ENCODE peak calls at places on chromosomes 6 and 20, in six cellular contexts. One of them, this sample, is unnamed.

GRCh38 chr6:73002588-73002987 is 222.7 kb downstream of the KHDC1L start:
- DNase-seq in effector memory CD8-positive, alpha-beta T cell: no peak
- DNase-seq in activated gamma-delta T cell treated with Interleukin-2 at 50 U/mL for 16 hours: no peak
- DNase-seq in activated effector memory CD4-positive, alpha-beta T cell treated with anti-CD3 and anti-CD28 coated beads, Interleukin-2, amount 50 U/mL, for 16 hours: no peak
- DNase-seq in stimulated activated CD4-positive, alpha-beta T cell treated with anti-CD3 and anti-CD28 coated beads, Interleukin-4, amount 100 ng/mL, for 24 hours: no peak
- DNase-seq in NCI-H1105 treated with DMSO at 0.1 percent for 48 hours: no peak
- DNase-seq in this sample: no peak

GRCh38 chr20:61818746-61819483 is 246.8 kb downstream of the TAF4 start:
- DNase-seq in activated gamma-delta T cell treated with Interleukin-2 at 50 U/mL for 16 hours: no peak
- DNase-seq in activated effector memory CD4-positive, alpha-beta T cell treated with anti-CD3 and anti-CD28 coated beads, Interleukin-2, amount 50 U/mL, for 16 hours: no peak
- DNase-seq in effector memory CD8-positive, alpha-beta T cell: no peak
- DNase-seq in NCI-H1105 treated with DMSO at 0.1 percent for 48 hours: no peak
- DNase-seq in stimulated activated CD4-positive, alpha-beta T cell treated with anti-CD3 and anti-CD28 coated beads, Interleukin-4, amount 100 ng/mL, for 24 hours: no peak
- DNase-seq in this sample: no peak

GRCh38 chr6:10555625-10556309 is 34.6 kb downstream of the GCNT2 start:
- DNase-seq in activated gamma-delta T cell treated with Interleukin-2 at 50 U/mL for 16 hours: no peak
- DNase-seq in activated effector memory CD4-positive, alpha-beta T cell treated with anti-CD3 and anti-CD28 coated beads, Interleukin-2, amount 50 U/mL, for 16 hours: no peak
- DNase-seq in effector memory CD8-positive, alpha-beta T cell: no peak
- DNase-seq in NCI-H1105 treated with DMSO at 0.1 percent for 48 hours: peak; percentile 89
- DNase-seq in stimulated activated CD4-positive, alpha-beta T cell treated with anti-CD3 and anti-CD28 coated beads, Interleukin-4, amount 100 ng/mL, for 24 hours: no peak
- DNase-seq in this sample: peak; percentile 81

GRCh38 chr6:28841290-28841689 is 82.5 kb downstream of the TRIM27 start:
- DNase-seq in NCI-H1105 treated with DMSO at 0.1 percent for 48 hours: no peak
- DNase-seq in effector memory CD8-positive, alpha-beta T cell: no peak
- DNase-seq in activated effector memory CD4-positive, alpha-beta T cell treated with anti-CD3 and anti-CD28 coated beads, Interleukin-2, amount 50 U/mL, for 16 hours: no peak
- DNase-seq in activated gamma-delta T cell treated with Interleukin-2 at 50 U/mL for 16 hours: no peak
- DNase-seq in stimulated activated CD4-positive, alpha-beta T cell treated with anti-CD3 and anti-CD28 coated beads, Interleukin-4, amount 100 ng/mL, for 24 hours: no peak
- DNase-seq in this sample: no peak

GRCh38 chr6:46637145-46637544 is 15.5 kb downstream of the CYP39A1 start:
- DNase-seq in activated gamma-delta T cell treated with Interleukin-2 at 50 U/mL for 16 hours: no peak
- DNase-seq in NCI-H1105 treated with DMSO at 0.1 percent for 48 hours: no peak
- DNase-seq in stimulated activated CD4-positive, alpha-beta T cell treated with anti-CD3 and anti-CD28 coated beads, Interleukin-4, amount 100 ng/mL, for 24 hours: no peak
- DNase-seq in effector memory CD8-positive, alpha-beta T cell: no peak
- DNase-seq in activated effector memory CD4-positive, alpha-beta T cell treated with anti-CD3 and anti-CD28 coated beads, Interleukin-2, amount 50 U/mL, for 16 hours: no peak
- DNase-seq in this sample: no peak

GRCh38 chr6:116280960-116281316 is 1.2 kb upstream of the TSPYL1 start:
- DNase-seq in NCI-H1105 treated with DMSO at 0.1 percent for 48 hours: no peak
- DNase-seq in effector memory CD8-positive, alpha-beta T cell: no peak
- DNase-seq in activated gamma-delta T cell treated with Interleukin-2 at 50 U/mL for 16 hours: no peak
- DNase-seq in stimulated activated CD4-positive, alpha-beta T cell treated with anti-CD3 and anti-CD28 coated beads, Interleukin-4, amount 100 ng/mL, for 24 hours: no peak
- DNase-seq in activated effector memory CD4-positive, alpha-beta T cell treated with anti-CD3 and anti-CD28 coated beads, Interleukin-2, amount 50 U/mL, for 16 hours: no peak
- DNase-seq in this sample: no peak

GRCh38 chr6:2412731-2413130 is 167.3 kb upstream of the GMDS start:
- DNase-seq in stimulated activated CD4-positive, alpha-beta T cell treated with anti-CD3 and anti-CD28 coated beads, Interleukin-4, amount 100 ng/mL, for 24 hours: no peak
- DNase-seq in NCI-H1105 treated with DMSO at 0.1 percent for 48 hours: no peak
- DNase-seq in activated effector memory CD4-positive, alpha-beta T cell treated with anti-CD3 and anti-CD28 coated beads, Interleukin-2, amount 50 U/mL, for 16 hours: no peak
- DNase-seq in activated gamma-delta T cell treated with Interleukin-2 at 50 U/mL for 16 hours: no peak
- DNase-seq in effector memory CD8-positive, alpha-beta T cell: no peak
- DNase-seq in this sample: no peak

GRCh38 chr20:44600301-44600700 is 17.9 kb downstream of the PKIG start:
- DNase-seq in activated gamma-delta T cell treated with Interleukin-2 at 50 U/mL for 16 hours: no peak
- DNase-seq in activated effector memory CD4-positive, alpha-beta T cell treated with anti-CD3 and anti-CD28 coated beads, Interleukin-2, amount 50 U/mL, for 16 hours: no peak
- DNase-seq in NCI-H1105 treated with DMSO at 0.1 percent for 48 hours: no peak
- DNase-seq in effector memory CD8-positive, alpha-beta T cell: no peak
- DNase-seq in stimulated activated CD4-positive, alpha-beta T cell treated with anti-CD3 and anti-CD28 coated beads, Interleukin-4, amount 100 ng/mL, for 24 hours: no peak
- DNase-seq in this sample: no peak

GRCh38 chr20:650954-651353 is 2.0 kb downstream of the SRXN1 start:
- DNase-seq in activated gamma-delta T cell treated with Interleukin-2 at 50 U/mL for 16 hours: no peak
- DNase-seq in effector memory CD8-positive, alpha-beta T cell: no peak
- DNase-seq in stimulated activated CD4-positive, alpha-beta T cell treated with anti-CD3 and anti-CD28 coated beads, Interleukin-4, amount 100 ng/mL, for 24 hours: no peak
- DNase-seq in NCI-H1105 treated with DMSO at 0.1 percent for 48 hours: no peak
- DNase-seq in activated effector memory CD4-positive, alpha-beta T cell treated with anti-CD3 and anti-CD28 coated beads, Interleukin-2, amount 50 U/mL, for 16 hours: no peak
- DNase-seq in this sample: no peak

GRCh38 chr6:170371588-170371987 is 65.0 kb downstream of the FAM120B start:
- DNase-seq in effector memory CD8-positive, alpha-beta T cell: no peak
- DNase-seq in NCI-H1105 treated with DMSO at 0.1 percent for 48 hours: no peak
- DNase-seq in activated effector memory CD4-positive, alpha-beta T cell treated with anti-CD3 and anti-CD28 coated beads, Interleukin-2, amount 50 U/mL, for 16 hours: no peak
- DNase-seq in stimulated activated CD4-positive, alpha-beta T cell treated with anti-CD3 and anti-CD28 coated beads, Interleukin-4, amount 100 ng/mL, for 24 hours: no peak
- DNase-seq in activated gamma-delta T cell treated with Interleukin-2 at 50 U/mL for 16 hours: no peak
- DNase-seq in this sample: no peak

GRCh38 chr6:148682990-148683389 is 63.8 kb upstream of the UST start:
- DNase-seq in NCI-H1105 treated with DMSO at 0.1 percent for 48 hours: no peak
- DNase-seq in activated effector memory CD4-positive, alpha-beta T cell treated with anti-CD3 and anti-CD28 coated beads, Interleukin-2, amount 50 U/mL, for 16 hours: no peak
- DNase-seq in effector memory CD8-positive, alpha-beta T cell: no peak
- DNase-seq in stimulated activated CD4-positive, alpha-beta T cell treated with anti-CD3 and anti-CD28 coated beads, Interleukin-4, amount 100 ng/mL, for 24 hours: no peak
- DNase-seq in activated gamma-delta T cell treated with Interleukin-2 at 50 U/mL for 16 hours: no peak
- DNase-seq in this sample: no peak

GRCh38 chr6:129641344-129641743 is 68.6 kb downstream of the ARHGAP18 start:
- DNase-seq in activated effector memory CD4-positive, alpha-beta T cell treated with anti-CD3 and anti-CD28 coated beads, Interleukin-2, amount 50 U/mL, for 16 hours: no peak
- DNase-seq in stimulated activated CD4-positive, alpha-beta T cell treated with anti-CD3 and anti-CD28 coated beads, Interleukin-4, amount 100 ng/mL, for 24 hours: no peak
- DNase-seq in effector memory CD8-positive, alpha-beta T cell: no peak
- DNase-seq in activated gamma-delta T cell treated with Interleukin-2 at 50 U/mL for 16 hours: no peak
- DNase-seq in NCI-H1105 treated with DMSO at 0.1 percent for 48 hours: no peak
- DNase-seq in this sample: no peak

GRCh38 chr20:9498322-9498721 is 16.1 kb upstream of the LAMP5 start:
- DNase-seq in NCI-H1105 treated with DMSO at 0.1 percent for 48 hours: no peak
- DNase-seq in activated effector memory CD4-positive, alpha-beta T cell treated with anti-CD3 and anti-CD28 coated beads, Interleukin-2, amount 50 U/mL, for 16 hours: no peak
- DNase-seq in stimulated activated CD4-positive, alpha-beta T cell treated with anti-CD3 and anti-CD28 coated beads, Interleukin-4, amount 100 ng/mL, for 24 hours: no peak
- DNase-seq in activated gamma-delta T cell treated with Interleukin-2 at 50 U/mL for 16 hours: no peak
- DNase-seq in effector memory CD8-positive, alpha-beta T cell: no peak
- DNase-seq in this sample: no peak

GRCh38 chr6:5992551-5993225 is 14.0 kb downstream of the NRN1 start:
- DNase-seq in stimulated activated CD4-positive, alpha-beta T cell treated with anti-CD3 and anti-CD28 coated beads, Interleukin-4, amount 100 ng/mL, for 24 hours: no peak
- DNase-seq in effector memory CD8-positive, alpha-beta T cell: no peak
- DNase-seq in activated effector memory CD4-positive, alpha-beta T cell treated with anti-CD3 and anti-CD28 coated beads, Interleukin-2, amount 50 U/mL, for 16 hours: no peak
- DNase-seq in activated gamma-delta T cell treated with Interleukin-2 at 50 U/mL for 16 hours: no peak
- DNase-seq in NCI-H1105 treated with DMSO at 0.1 percent for 48 hours: no peak
- DNase-seq in this sample: no peak

GRCh38 chr6:42403831-42404230 is 47.9 kb downstream of the TRERF1 start:
- DNase-seq in NCI-H1105 treated with DMSO at 0.1 percent for 48 hours: no peak
- DNase-seq in activated effector memory CD4-positive, alpha-beta T cell treated with anti-CD3 and anti-CD28 coated beads, Interleukin-2, amount 50 U/mL, for 16 hours: no peak
- DNase-seq in effector memory CD8-positive, alpha-beta T cell: no peak
- DNase-seq in stimulated activated CD4-positive, alpha-beta T cell treated with anti-CD3 and anti-CD28 coated beads, Interleukin-4, amount 100 ng/mL, for 24 hours: no peak
- DNase-seq in activated gamma-delta T cell treated with Interleukin-2 at 50 U/mL for 16 hours: no peak
- DNase-seq in this sample: no peak

GRCh38 chr6:99013145-99013544 is 65.4 kb upstream of the FBXL4 start:
- DNase-seq in activated effector memory CD4-positive, alpha-beta T cell treated with anti-CD3 and anti-CD28 coated beads, Interleukin-2, amount 50 U/mL, for 16 hours: no peak
- DNase-seq in activated gamma-delta T cell treated with Interleukin-2 at 50 U/mL for 16 hours: no peak
- DNase-seq in effector memory CD8-positive, alpha-beta T cell: no peak
- DNase-seq in NCI-H1105 treated with DMSO at 0.1 percent for 48 hours: no peak
- DNase-seq in stimulated activated CD4-positive, alpha-beta T cell treated with anti-CD3 and anti-CD28 coated beads, Interleukin-4, amount 100 ng/mL, for 24 hours: no peak
- DNase-seq in this sample: no peak

GRCh38 chr20:1562622-1563021 is 5.1 kb upstream of the SIRPD start:
- DNase-seq in activated effector memory CD4-positive, alpha-beta T cell treated with anti-CD3 and anti-CD28 coated beads, Interleukin-2, amount 50 U/mL, for 16 hours: no peak
- DNase-seq in NCI-H1105 treated with DMSO at 0.1 percent for 48 hours: no peak
- DNase-seq in stimulated activated CD4-positive, alpha-beta T cell treated with anti-CD3 and anti-CD28 coated beads, Interleukin-4, amount 100 ng/mL, for 24 hours: no peak
- DNase-seq in effector memory CD8-positive, alpha-beta T cell: no peak
- DNase-seq in activated gamma-delta T cell treated with Interleukin-2 at 50 U/mL for 16 hours: no peak
- DNase-seq in this sample: no peak

GRCh38 chr20:38833857-38834164 is 28.3 kb downstream of the PPP1R16B start:
- DNase-seq in activated effector memory CD4-positive, alpha-beta T cell treated with anti-CD3 and anti-CD28 coated beads, Interleukin-2, amount 50 U/mL, for 16 hours: no peak
- DNase-seq in effector memory CD8-positive, alpha-beta T cell: no peak
- DNase-seq in NCI-H1105 treated with DMSO at 0.1 percent for 48 hours: no peak
- DNase-seq in activated gamma-delta T cell treated with Interleukin-2 at 50 U/mL for 16 hours: no peak
- DNase-seq in stimulated activated CD4-positive, alpha-beta T cell treated with anti-CD3 and anti-CD28 coated beads, Interleukin-4, amount 100 ng/mL, for 24 hours: no peak
- DNase-seq in this sample: no peak

GRCh38 chr6:116217069-116217468 is 36.8 kb downstream of the TSPYL4 start:
- DNase-seq in activated gamma-delta T cell treated with Interleukin-2 at 50 U/mL for 16 hours: no peak
- DNase-seq in activated effector memory CD4-positive, alpha-beta T cell treated with anti-CD3 and anti-CD28 coated beads, Interleukin-2, amount 50 U/mL, for 16 hours: no peak
- DNase-seq in stimulated activated CD4-positive, alpha-beta T cell treated with anti-CD3 and anti-CD28 coated beads, Interleukin-4, amount 100 ng/mL, for 24 hours: no peak
- DNase-seq in NCI-H1105 treated with DMSO at 0.1 percent for 48 hours: peak; percentile 16
- DNase-seq in effector memory CD8-positive, alpha-beta T cell: no peak
- DNase-seq in this sample: peak; percentile 72

GRCh38 chr20:46681032-46681854 is 8.0 kb downstream of the TP53RK start:
- DNase-seq in effector memory CD8-positive, alpha-beta T cell: peak; percentile 63
- DNase-seq in NCI-H1105 treated with DMSO at 0.1 percent for 48 hours: peak; percentile 63
- DNase-seq in activated effector memory CD4-positive, alpha-beta T cell treated with anti-CD3 and anti-CD28 coated beads, Interleukin-2, amount 50 U/mL, for 16 hours: peak; percentile 86
- DNase-seq in stimulated activated CD4-positive, alpha-beta T cell treated with anti-CD3 and anti-CD28 coated beads, Interleukin-4, amount 100 ng/mL, for 24 hours: peak; percentile 77
- DNase-seq in activated gamma-delta T cell treated with Interleukin-2 at 50 U/mL for 16 hours: peak; percentile 71
- DNase-seq in this sample: peak; percentile 65

GRCh38 chr6:109465772-109466171 is 10.2 kb upstream of the MICAL1 start:
- DNase-seq in activated effector memory CD4-positive, alpha-beta T cell treated with anti-CD3 and anti-CD28 coated beads, Interleukin-2, amount 50 U/mL, for 16 hours: no peak
- DNase-seq in activated gamma-delta T cell treated with Interleukin-2 at 50 U/mL for 16 hours: no peak
- DNase-seq in NCI-H1105 treated with DMSO at 0.1 percent for 48 hours: peak; percentile 54
- DNase-seq in stimulated activated CD4-positive, alpha-beta T cell treated with anti-CD3 and anti-CD28 coated beads, Interleukin-4, amount 100 ng/mL, for 24 hours: no peak
- DNase-seq in effector memory CD8-positive, alpha-beta T cell: no peak
- DNase-seq in this sample: peak; percentile 99

GRCh38 chr6:4253604-4254211 is 118.3 kb upstream of the ECI2 start:
- DNase-seq in activated effector memory CD4-positive, alpha-beta T cell treated with anti-CD3 and anti-CD28 coated beads, Interleukin-2, amount 50 U/mL, for 16 hours: no peak
- DNase-seq in activated gamma-delta T cell treated with Interleukin-2 at 50 U/mL for 16 hours: no peak
- DNase-seq in stimulated activated CD4-positive, alpha-beta T cell treated with anti-CD3 and anti-CD28 coated beads, Interleukin-4, amount 100 ng/mL, for 24 hours: no peak
- DNase-seq in NCI-H1105 treated with DMSO at 0.1 percent for 48 hours: peak; percentile 65
- DNase-seq in effector memory CD8-positive, alpha-beta T cell: no peak
- DNase-seq in this sample: peak; percentile 90

GRCh38 chr20:38985060-38985459 is 22.9 kb downstream of the DHX35 start:
- DNase-seq in effector memory CD8-positive, alpha-beta T cell: no peak
- DNase-seq in NCI-H1105 treated with DMSO at 0.1 percent for 48 hours: no peak
- DNase-seq in activated gamma-delta T cell treated with Interleukin-2 at 50 U/mL for 16 hours: no peak
- DNase-seq in stimulated activated CD4-positive, alpha-beta T cell treated with anti-CD3 and anti-CD28 coated beads, Interleukin-4, amount 100 ng/mL, for 24 hours: no peak
- DNase-seq in activated effector memory CD4-positive, alpha-beta T cell treated with anti-CD3 and anti-CD28 coated beads, Interleukin-2, amount 50 U/mL, for 16 hours: no peak
- DNase-seq in this sample: no peak

GRCh38 chr6:57116776-57117175 is 26.8 kb downstream of the ZNF451 start:
- DNase-seq in stimulated activated CD4-positive, alpha-beta T cell treated with anti-CD3 and anti-CD28 coated beads, Interleukin-4, amount 100 ng/mL, for 24 hours: no peak
- DNase-seq in activated gamma-delta T cell treated with Interleukin-2 at 50 U/mL for 16 hours: no peak
- DNase-seq in NCI-H1105 treated with DMSO at 0.1 percent for 48 hours: no peak
- DNase-seq in activated effector memory CD4-positive, alpha-beta T cell treated with anti-CD3 and anti-CD28 coated beads, Interleukin-2, amount 50 U/mL, for 16 hours: no peak
- DNase-seq in effector memory CD8-positive, alpha-beta T cell: no peak
- DNase-seq in this sample: no peak

GRCh38 chr6:133502451-133503259 is 261.5 kb downstream of the EYA4 start:
- DNase-seq in effector memory CD8-positive, alpha-beta T cell: no peak
- DNase-seq in stimulated activated CD4-positive, alpha-beta T cell treated with anti-CD3 and anti-CD28 coated beads, Interleukin-4, amount 100 ng/mL, for 24 hours: no peak
- DNase-seq in activated gamma-delta T cell treated with Interleukin-2 at 50 U/mL for 16 hours: no peak
- DNase-seq in activated effector memory CD4-positive, alpha-beta T cell treated with anti-CD3 and anti-CD28 coated beads, Interleukin-2, amount 50 U/mL, for 16 hours: no peak
- DNase-seq in NCI-H1105 treated with DMSO at 0.1 percent for 48 hours: no peak
- DNase-seq in this sample: no peak

GRCh38 chr6:22102671-22103070 is 194.2 kb downstream of the PRL start:
- DNase-seq in activated gamma-delta T cell treated with Interleukin-2 at 50 U/mL for 16 hours: no peak
- DNase-seq in NCI-H1105 treated with DMSO at 0.1 percent for 48 hours: no peak
- DNase-seq in effector memory CD8-positive, alpha-beta T cell: no peak
- DNase-seq in activated effector memory CD4-positive, alpha-beta T cell treated with anti-CD3 and anti-CD28 coated beads, Interleukin-2, amount 50 U/mL, for 16 hours: no peak
- DNase-seq in stimulated activated CD4-positive, alpha-beta T cell treated with anti-CD3 and anti-CD28 coated beads, Interleukin-4, amount 100 ng/mL, for 24 hours: no peak
- DNase-seq in this sample: no peak

GRCh38 chr6:114055319-114055718 is 84.4 kb upstream of the HDAC2 start:
- DNase-seq in NCI-H1105 treated with DMSO at 0.1 percent for 48 hours: no peak
- DNase-seq in activated gamma-delta T cell treated with Interleukin-2 at 50 U/mL for 16 hours: no peak
- DNase-seq in effector memory CD8-positive, alpha-beta T cell: no peak
- DNase-seq in activated effector memory CD4-positive, alpha-beta T cell treated with anti-CD3 and anti-CD28 coated beads, Interleukin-2, amount 50 U/mL, for 16 hours: no peak
- DNase-seq in stimulated activated CD4-positive, alpha-beta T cell treated with anti-CD3 and anti-CD28 coated beads, Interleukin-4, amount 100 ng/mL, for 24 hours: no peak
- DNase-seq in this sample: no peak

GRCh38 chr6:117906905-117907599 is at the start of gene SLC35F1:
- DNase-seq in activated effector memory CD4-positive, alpha-beta T cell treated with anti-CD3 and anti-CD28 coated beads, Interleukin-2, amount 50 U/mL, for 16 hours: peak; percentile 70
- DNase-seq in effector memory CD8-positive, alpha-beta T cell: no peak
- DNase-seq in activated gamma-delta T cell treated with Interleukin-2 at 50 U/mL for 16 hours: no peak
- DNase-seq in stimulated activated CD4-positive, alpha-beta T cell treated with anti-CD3 and anti-CD28 coated beads, Interleukin-4, amount 100 ng/mL, for 24 hours: peak; percentile 11
- DNase-seq in NCI-H1105 treated with DMSO at 0.1 percent for 48 hours: peak; percentile 67
- DNase-seq in this sample: peak; percentile 11

GRCh38 chr6:15256538-15257222 is 10.8 kb downstream of the JARID2 start:
- DNase-seq in stimulated activated CD4-positive, alpha-beta T cell treated with anti-CD3 and anti-CD28 coated beads, Interleukin-4, amount 100 ng/mL, for 24 hours: no peak
- DNase-seq in NCI-H1105 treated with DMSO at 0.1 percent for 48 hours: no peak
- DNase-seq in activated effector memory CD4-positive, alpha-beta T cell treated with anti-CD3 and anti-CD28 coated beads, Interleukin-2, amount 50 U/mL, for 16 hours: no peak
- DNase-seq in effector memory CD8-positive, alpha-beta T cell: no peak
- DNase-seq in activated gamma-delta T cell treated with Interleukin-2 at 50 U/mL for 16 hours: no peak
- DNase-seq in this sample: no peak

GRCh38 chr6:148064406-148065134 is 278.1 kb upstream of the SASH1 start:
- DNase-seq in stimulated activated CD4-positive, alpha-beta T cell treated with anti-CD3 and anti-CD28 coated beads, Interleukin-4, amount 100 ng/mL, for 24 hours: no peak
- DNase-seq in effector memory CD8-positive, alpha-beta T cell: no peak
- DNase-seq in NCI-H1105 treated with DMSO at 0.1 percent for 48 hours: no peak
- DNase-seq in activated effector memory CD4-positive, alpha-beta T cell treated with anti-CD3 and anti-CD28 coated beads, Interleukin-2, amount 50 U/mL, for 16 hours: no peak
- DNase-seq in activated gamma-delta T cell treated with Interleukin-2 at 50 U/mL for 16 hours: no peak
- DNase-seq in this sample: no peak

GRCh38 chr20:7667194-7667593 is 273.1 kb downstream of the HAO1 start:
- DNase-seq in stimulated activated CD4-positive, alpha-beta T cell treated with anti-CD3 and anti-CD28 coated beads, Interleukin-4, amount 100 ng/mL, for 24 hours: no peak
- DNase-seq in effector memory CD8-positive, alpha-beta T cell: no peak
- DNase-seq in NCI-H1105 treated with DMSO at 0.1 percent for 48 hours: no peak
- DNase-seq in activated effector memory CD4-positive, alpha-beta T cell treated with anti-CD3 and anti-CD28 coated beads, Interleukin-2, amount 50 U/mL, for 16 hours: no peak
- DNase-seq in activated gamma-delta T cell treated with Interleukin-2 at 50 U/mL for 16 hours: no peak
- DNase-seq in this sample: no peak

This sample was measured in NCI-H2029.